ENCODE peak calls at places on chromosomes 2 and 18, in nine cellular contexts. One of them, this sample, is unnamed.

GRCh38 chr18:32576296-32576916 is 105.7 kb upstream of the GAREM1 start:
- DNase-seq in heart right ventricle: no peak
- DNase-seq in Peyer's patch: no peak
- DNase-seq in uterus: no peak
- DNase-seq in sigmoid colon: no peak
- DNase-seq in substantia nigra: no peak
- DNase-seq in esophagus squamous epithelium: no peak
- DNase-seq in A549: no peak
- DNase-seq in naive thymus-derived CD4-positive, alpha-beta T cell: no peak
- DNase-seq in this sample: no peak

GRCh38 chr18:4399929-4400328 is 55.2 kb downstream of the DLGAP1 start:
- DNase-seq in heart right ventricle: no peak
- DNase-seq in Peyer's patch: no peak
- DNase-seq in uterus: no peak
- DNase-seq in sigmoid colon: no peak
- DNase-seq in substantia nigra: no peak
- DNase-seq in esophagus squamous epithelium: no peak
- DNase-seq in A549: no peak
- DNase-seq in naive thymus-derived CD4-positive, alpha-beta T cell: no peak
- DNase-seq in this sample: no peak

GRCh38 chr2:190528521-190529001 is 6.0 kb downstream of the NEMP2 start:
- DNase-seq in heart right ventricle: no peak
- DNase-seq in Peyer's patch: no peak
- DNase-seq in uterus: no peak
- DNase-seq in sigmoid colon: no peak
- DNase-seq in substantia nigra: no peak
- DNase-seq in esophagus squamous epithelium: no peak
- DNase-seq in A549: no peak
- DNase-seq in naive thymus-derived CD4-positive, alpha-beta T cell: no peak
- DNase-seq in this sample: no peak

GRCh38 chr18:77023115-77023782 is 109.3 kb downstream of the MBP start:
- DNase-seq in heart right ventricle: no peak
- DNase-seq in Peyer's patch: no peak
- DNase-seq in uterus: no peak
- DNase-seq in sigmoid colon: no peak
- DNase-seq in substantia nigra: no peak
- DNase-seq in esophagus squamous epithelium: no peak
- DNase-seq in A549: no peak
- DNase-seq in naive thymus-derived CD4-positive, alpha-beta T cell: no peak
- DNase-seq in this sample: no peak

GRCh38 chr2:127024769-127025356 is 82.1 kb downstream of the BIN1 start:
- DNase-seq in heart right ventricle: no peak
- DNase-seq in Peyer's patch: no peak
- DNase-seq in uterus: peak; percentile 39
- DNase-seq in sigmoid colon: peak; percentile 72
- DNase-seq in substantia nigra: peak; percentile 66
- DNase-seq in esophagus squamous epithelium: no peak
- DNase-seq in A549: peak; percentile 70
- DNase-seq in naive thymus-derived CD4-positive, alpha-beta T cell: no peak
- DNase-seq in this sample: no peak

GRCh38 chr2:45218931-45219339 is 209.7 kb upstream of the SIX2 start:
- DNase-seq in heart right ventricle: no peak
- DNase-seq in Peyer's patch: no peak
- DNase-seq in uterus: no peak
- DNase-seq in sigmoid colon: no peak
- DNase-seq in substantia nigra: no peak
- DNase-seq in esophagus squamous epithelium: no peak
- DNase-seq in A549: no peak
- DNase-seq in naive thymus-derived CD4-positive, alpha-beta T cell: no peak
- DNase-seq in this sample: peak; percentile 24

GRCh38 chr2:158391876-158392275 is 64.7 kb downstream of the CCDC148 start:
- DNase-seq in heart right ventricle: no peak
- DNase-seq in Peyer's patch: no peak
- DNase-seq in uterus: no peak
- DNase-seq in sigmoid colon: no peak
- DNase-seq in substantia nigra: no peak
- DNase-seq in esophagus squamous epithelium: no peak
- DNase-seq in A549: no peak
- DNase-seq in naive thymus-derived CD4-positive, alpha-beta T cell: no peak
- DNase-seq in this sample: peak; percentile 58

GRCh38 chr2:187834787-187835186 is 280.6 kb upstream of the TFPI start:
- DNase-seq in heart right ventricle: no peak
- DNase-seq in Peyer's patch: no peak
- DNase-seq in uterus: no peak
- DNase-seq in sigmoid colon: no peak
- DNase-seq in substantia nigra: no peak
- DNase-seq in esophagus squamous epithelium: no peak
- DNase-seq in A549: no peak
- DNase-seq in naive thymus-derived CD4-positive, alpha-beta T cell: no peak
- DNase-seq in this sample: no peak

GRCh38 chr18:24518596-24518995 is 58.2 kb downstream of the HRH4 start:
- DNase-seq in heart right ventricle: no peak
- DNase-seq in Peyer's patch: no peak
- DNase-seq in uterus: no peak
- DNase-seq in sigmoid colon: no peak
- DNase-seq in substantia nigra: no peak
- DNase-seq in esophagus squamous epithelium: no peak
- DNase-seq in A549: no peak
- DNase-seq in naive thymus-derived CD4-positive, alpha-beta T cell: no peak
- DNase-seq in this sample: no peak

GRCh38 chr2:165601866-165602636 is 132.6 kb downstream of the CSRNP3 start:
- DNase-seq in heart right ventricle: no peak
- DNase-seq in Peyer's patch: no peak
- DNase-seq in uterus: no peak
- DNase-seq in sigmoid colon: no peak
- DNase-seq in substantia nigra: no peak
- DNase-seq in esophagus squamous epithelium: no peak
- DNase-seq in A549: no peak
- DNase-seq in naive thymus-derived CD4-positive, alpha-beta T cell: no peak
- DNase-seq in this sample: peak; percentile 77

GRCh38 chr2:209938906-209939305 is 63.5 kb upstream of the RPE start:
- DNase-seq in heart right ventricle: no peak
- DNase-seq in Peyer's patch: no peak
- DNase-seq in uterus: no peak
- DNase-seq in sigmoid colon: no peak
- DNase-seq in substantia nigra: no peak
- DNase-seq in esophagus squamous epithelium: no peak
- DNase-seq in A549: no peak
- DNase-seq in naive thymus-derived CD4-positive, alpha-beta T cell: no peak
- DNase-seq in this sample: no peak

GRCh38 chr2:189347540-189347939 is 93.7 kb upstream of the WDR75 start:
- DNase-seq in heart right ventricle: peak; percentile 33
- DNase-seq in Peyer's patch: peak; percentile 49
- DNase-seq in uterus: peak; percentile 28
- DNase-seq in sigmoid colon: no peak
- DNase-seq in substantia nigra: no peak
- DNase-seq in esophagus squamous epithelium: no peak
- DNase-seq in A549: peak; percentile 52
- DNase-seq in naive thymus-derived CD4-positive, alpha-beta T cell: peak; percentile 14
- DNase-seq in this sample: peak; percentile 57

GRCh38 chr18:48800877-48801727 is 149.7 kb downstream of the SMAD7 start:
- DNase-seq in heart right ventricle: no peak
- DNase-seq in Peyer's patch: peak; percentile 51
- DNase-seq in uterus: peak; percentile 9
- DNase-seq in sigmoid colon: peak; percentile 40
- DNase-seq in substantia nigra: no peak
- DNase-seq in esophagus squamous epithelium: no peak
- DNase-seq in A549: no peak
- DNase-seq in naive thymus-derived CD4-positive, alpha-beta T cell: no peak
- DNase-seq in this sample: no peak

GRCh38 chr18:68417826-68418225 is 297.1 kb downstream of the TMX3 start:
- DNase-seq in heart right ventricle: no peak
- DNase-seq in Peyer's patch: no peak
- DNase-seq in uterus: no peak
- DNase-seq in sigmoid colon: no peak
- DNase-seq in substantia nigra: no peak
- DNase-seq in esophagus squamous epithelium: no peak
- DNase-seq in A549: no peak
- DNase-seq in naive thymus-derived CD4-positive, alpha-beta T cell: no peak
- DNase-seq in this sample: no peak

GRCh38 chr2:160224060-160224459 is 24.0 kb upstream of the ITGB6 start:
- DNase-seq in heart right ventricle: no peak
- DNase-seq in Peyer's patch: no peak
- DNase-seq in uterus: no peak
- DNase-seq in sigmoid colon: no peak
- DNase-seq in substantia nigra: no peak
- DNase-seq in esophagus squamous epithelium: no peak
- DNase-seq in A549: peak; percentile 86
- DNase-seq in naive thymus-derived CD4-positive, alpha-beta T cell: no peak
- DNase-seq in this sample: peak; percentile 87

GRCh38 chr2:160222546-160223281 is 22.6 kb upstream of the ITGB6 start:
- DNase-seq in heart right ventricle: no peak
- DNase-seq in Peyer's patch: no peak
- DNase-seq in uterus: no peak
- DNase-seq in sigmoid colon: no peak
- DNase-seq in substantia nigra: no peak
- DNase-seq in esophagus squamous epithelium: no peak
- DNase-seq in A549: no peak
- DNase-seq in naive thymus-derived CD4-positive, alpha-beta T cell: no peak
- DNase-seq in this sample: no peak

GRCh38 chr2:160223560-160223959 is 23.5 kb upstream of the ITGB6 start:
- DNase-seq in heart right ventricle: no peak
- DNase-seq in Peyer's patch: no peak
- DNase-seq in uterus: no peak
- DNase-seq in sigmoid colon: no peak
- DNase-seq in substantia nigra: no peak
- DNase-seq in esophagus squamous epithelium: no peak
- DNase-seq in A549: no peak
- DNase-seq in naive thymus-derived CD4-positive, alpha-beta T cell: no peak
- DNase-seq in this sample: no peak

GRCh38 chr2:160225722-160226121 is 25.6 kb upstream of the ITGB6 start:
- DNase-seq in heart right ventricle: no peak
- DNase-seq in Peyer's patch: no peak
- DNase-seq in uterus: no peak
- DNase-seq in sigmoid colon: no peak
- DNase-seq in substantia nigra: no peak
- DNase-seq in esophagus squamous epithelium: no peak
- DNase-seq in A549: no peak
- DNase-seq in naive thymus-derived CD4-positive, alpha-beta T cell: no peak
- DNase-seq in this sample: no peak

GRCh38 chr2:160224507-160224906 is 24.4 kb upstream of the ITGB6 start:
- DNase-seq in heart right ventricle: no peak
- DNase-seq in Peyer's patch: no peak
- DNase-seq in uterus: no peak
- DNase-seq in sigmoid colon: no peak
- DNase-seq in substantia nigra: no peak
- DNase-seq in esophagus squamous epithelium: no peak
- DNase-seq in A549: no peak
- DNase-seq in naive thymus-derived CD4-positive, alpha-beta T cell: no peak
- DNase-seq in this sample: no peak
- H3K27ac ChIP-seq in heart right ventricle: no peak overlapping the region
- H3K27ac ChIP-seq in Peyer's patch: peak overlapping the region; percentile 96
- H3K27ac ChIP-seq in uterus: no peak overlapping the region
- H3K27ac ChIP-seq in sigmoid colon: peak overlapping the region; percentile 19
- H3K27ac ChIP-seq in substantia nigra: no peak overlapping the region
- H3K27ac ChIP-seq in esophagus squamous epithelium: peak overlapping the region; percentile 81
- H3K27ac ChIP-seq in A549: peak overlapping the region; percentile 88
- H3K27ac ChIP-seq in naive thymus-derived CD4-positive, alpha-beta T cell: no peak overlapping the region
- H3K27ac ChIP-seq in this sample: peak overlapping the region; percentile 96

GRCh38 chr18:36298113-36298701 is 694 bp downstream of the FHOD3 start:
- DNase-seq in heart right ventricle: no peak
- DNase-seq in Peyer's patch: no peak
- DNase-seq in uterus: no peak
- DNase-seq in sigmoid colon: no peak
- DNase-seq in substantia nigra: no peak
- DNase-seq in esophagus squamous epithelium: no peak
- DNase-seq in A549: no peak
- DNase-seq in naive thymus-derived CD4-positive, alpha-beta T cell: no peak
- DNase-seq in this sample: no peak

GRCh38 chr18:36296591-36297418 is 708 bp upstream of the FHOD3 start:
- DNase-seq in heart right ventricle: peak; percentile 67
- DNase-seq in Peyer's patch: peak; percentile 55
- DNase-seq in uterus: peak; percentile 37
- DNase-seq in sigmoid colon: peak; percentile 78
- DNase-seq in substantia nigra: peak; percentile 42
- DNase-seq in esophagus squamous epithelium: no peak
- DNase-seq in A549: peak; percentile 46
- DNase-seq in naive thymus-derived CD4-positive, alpha-beta T cell: no peak
- DNase-seq in this sample: no peak

GRCh38 chr18:36295880-36296301 is 1.6 kb upstream of the FHOD3 start:
- DNase-seq in heart right ventricle: no peak
- DNase-seq in Peyer's patch: no peak
- DNase-seq in uterus: no peak
- DNase-seq in sigmoid colon: no peak
- DNase-seq in substantia nigra: no peak
- DNase-seq in esophagus squamous epithelium: no peak
- DNase-seq in A549: no peak
- DNase-seq in naive thymus-derived CD4-positive, alpha-beta T cell: no peak
- DNase-seq in this sample: no peak

GRCh38 chr18:36299010-36299409 is 1.5 kb downstream of the FHOD3 start:
- DNase-seq in heart right ventricle: no peak
- DNase-seq in Peyer's patch: no peak
- DNase-seq in uterus: no peak
- DNase-seq in sigmoid colon: no peak
- DNase-seq in substantia nigra: no peak
- DNase-seq in esophagus squamous epithelium: no peak
- DNase-seq in A549: no peak
- DNase-seq in naive thymus-derived CD4-positive, alpha-beta T cell: no peak
- DNase-seq in this sample: no peak

GRCh38 chr18:36297419-36298112 is at the start of gene FHOD3:
- DNase-seq in heart right ventricle: peak; percentile 76
- DNase-seq in Peyer's patch: peak; percentile 58
- DNase-seq in uterus: peak; percentile 36
- DNase-seq in sigmoid colon: peak; percentile 76
- DNase-seq in substantia nigra: peak; percentile 34
- DNase-seq in esophagus squamous epithelium: no peak
- DNase-seq in A549: peak; percentile 27
- DNase-seq in naive thymus-derived CD4-positive, alpha-beta T cell: no peak
- DNase-seq in this sample: no peak
- H3K27ac ChIP-seq in heart right ventricle: peak within 1 kb of the TSS; percentile 89
- H3K27ac ChIP-seq in Peyer's patch: peak within 1 kb of the TSS; percentile 1
- H3K27ac ChIP-seq in uterus: peak within 1 kb of the TSS; percentile 58
- H3K27ac ChIP-seq in sigmoid colon: peak within 1 kb of the TSS; percentile 80
- H3K27ac ChIP-seq in substantia nigra: no peak within 1 kb of the TSS
- H3K27ac ChIP-seq in esophagus squamous epithelium: peak within 1 kb of the TSS; percentile 70
- H3K27ac ChIP-seq in A549: peak within 1 kb of the TSS; percentile 72
- H3K27ac ChIP-seq in naive thymus-derived CD4-positive, alpha-beta T cell: no peak within 1 kb of the TSS
- H3K27ac ChIP-seq in this sample: peak within 1 kb of the TSS; percentile 62

DNA sequence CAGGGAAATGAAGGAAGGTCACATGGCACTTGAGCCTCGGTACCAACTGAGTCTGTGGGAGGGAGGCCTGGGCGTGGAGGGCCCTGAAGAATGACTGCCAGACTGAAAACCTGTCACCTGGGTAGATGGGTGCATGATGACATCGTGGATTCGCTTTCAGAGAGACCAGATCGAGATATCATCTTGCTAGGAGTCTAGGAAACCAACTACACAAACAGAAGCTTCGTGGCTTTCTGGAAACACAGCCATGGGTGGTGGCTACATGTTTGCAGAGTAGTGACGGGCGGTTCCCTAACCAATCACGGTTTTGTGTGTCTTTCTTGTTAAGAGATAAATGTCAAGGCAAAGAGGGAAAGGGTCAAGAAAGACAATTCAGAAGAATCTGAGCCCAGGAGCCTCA is 155.0 kb downstream of the EIPR1 start:
- DNase-seq in heart right ventricle: no peak
- DNase-seq in Peyer's patch: no peak
- DNase-seq in uterus: no peak
- DNase-seq in sigmoid colon: no peak
- DNase-seq in substantia nigra: no peak
- DNase-seq in esophagus squamous epithelium: no peak
- DNase-seq in A549: no peak
- DNase-seq in naive thymus-derived CD4-positive, alpha-beta T cell: peak; percentile 68
- DNase-seq in this sample: no peak
- H3K27ac ChIP-seq in heart right ventricle: no peak overlapping the region
- H3K27ac ChIP-seq in Peyer's patch: peak overlapping the region; percentile 19
- H3K27ac ChIP-seq in uterus: no peak overlapping the region
- H3K27ac ChIP-seq in sigmoid colon: no peak overlapping the region
- H3K27ac ChIP-seq in substantia nigra: no peak overlapping the region
- H3K27ac ChIP-seq in esophagus squamous epithelium: no peak overlapping the region
- H3K27ac ChIP-seq in A549: no peak overlapping the region
- H3K27ac ChIP-seq in naive thymus-derived CD4-positive, alpha-beta T cell: peak overlapping the region; percentile 65
- H3K27ac ChIP-seq in this sample: no peak overlapping the region

GRCh38 chr2:56185582-56186046 is 1.8 kb downstream of the CCDC85A start:
- DNase-seq in heart right ventricle: peak; percentile 38
- DNase-seq in Peyer's patch: no peak
- DNase-seq in uterus: peak; percentile 48
- DNase-seq in sigmoid colon: no peak
- DNase-seq in substantia nigra: peak; percentile 10
- DNase-seq in esophagus squamous epithelium: no peak
- DNase-seq in A549: peak; percentile 49
- DNase-seq in naive thymus-derived CD4-positive, alpha-beta T cell: no peak
- DNase-seq in this sample: no peak
- H3K27ac ChIP-seq in heart right ventricle: peak overlapping the region; percentile 74
- H3K27ac ChIP-seq in Peyer's patch: peak overlapping the region; percentile 30
- H3K27ac ChIP-seq in uterus: peak overlapping the region; percentile 89
- H3K27ac ChIP-seq in sigmoid colon: peak overlapping the region; percentile 18
- H3K27ac ChIP-seq in substantia nigra: peak overlapping the region; percentile 12
- H3K27ac ChIP-seq in esophagus squamous epithelium: peak overlapping the region; percentile 49
- H3K27ac ChIP-seq in A549: peak overlapping the region; percentile 7
- H3K27ac ChIP-seq in naive thymus-derived CD4-positive, alpha-beta T cell: no peak overlapping the region
- H3K27ac ChIP-seq in this sample: no peak overlapping the region